ENCODE peak calls at places on chromosomes 3 and 15, in four cellular contexts. I is GM12878, S is HepG2, K is K562. P is an unnamed sample.

GRCh38 chr3:29486087-29486486 is 205.2 kb downstream of the RBMS3 start:
- DNase-seq in I (peak; percentile 30), S (no peak), K (no peak), P (peak; percentile 13)

GRCh38 chr3:136142592-136142991 is 53.5 kb downstream of the MSL2 start:
- DNase-seq in I (no peak), S (peak; percentile 43), K (no peak), P (peak; percentile 37)

GRCh38 chr15:100252359-100252758 is 89.4 kb downstream of the ADAMTS17 start:
- DNase-seq in I (no peak), S (no peak), K (no peak), P (no peak)

GRCh38 chr3:197793246-197793645 is 2.2 kb downstream of the LRCH3 start:
- DNase-seq in I (peak; percentile 49), S (no peak), K (no peak), P (no peak)

GRCh38 chr15:32029862-32030781 is at the start of gene CHRNA7:
- DNase-seq in I (no peak), S (peak; percentile 12), K (peak; percentile 89), P (peak; percentile 64)

GRCh38 chr3:66822059-66823009 is 175.8 kb upstream of the KBTBD8 start:
- DNase-seq in I (peak; percentile 9), S (peak; percentile 49), K (peak; percentile 68), P (peak; percentile 60)

GRCh38 chr15:95843241-95843851 is 487.2 kb upstream of the NR2F2 start:
- DNase-seq in I (no peak), S (no peak), K (no peak), P (no peak)

GRCh38 chr3:156509209-156510174 is 45.4 kb downstream of the SSR3 start:
- DNase-seq in I (no peak), S (peak; percentile 18), K (peak; percentile 58), P (peak; percentile 51)

GRCh38 chr15:94400521-94401290 is 169.3 kb downstream of the MCTP2 start:
- DNase-seq in I (no peak), S (peak; percentile 1), K (no peak), P (no peak)

GRCh38 chr15:99421758-99422157 is 144.0 kb upstream of the MEF2A start:
- DNase-seq in I (no peak), S (no peak), K (no peak), P (no peak)

GRCh38 chr3:40780341-40780800 is 255.6 kb downstream of the ZNF621 start:
- DNase-seq in I (no peak), S (peak; percentile 46), K (no peak), P (no peak)

GRCh38 chr3:130969621-130970020 is 57.0 kb downstream of the ASTE1 start:
- DNase-seq in I (no peak), S (no peak), K (no peak), P (no peak)
- TF ChIP-seq SMC3 in I (no peak), S (no peak), K (no peak), P (no peak)

GRCh38 chr15:69893863-69894262 is 203.9 kb downstream of the TLE3 start:
- DNase-seq in I (no peak), S (no peak), K (peak; percentile 12), P (no peak)
- TF ChIP-seq POLR2AphosphoS2 in I (no peak), S (no peak), K (no peak), P (no peak)

DNA sequence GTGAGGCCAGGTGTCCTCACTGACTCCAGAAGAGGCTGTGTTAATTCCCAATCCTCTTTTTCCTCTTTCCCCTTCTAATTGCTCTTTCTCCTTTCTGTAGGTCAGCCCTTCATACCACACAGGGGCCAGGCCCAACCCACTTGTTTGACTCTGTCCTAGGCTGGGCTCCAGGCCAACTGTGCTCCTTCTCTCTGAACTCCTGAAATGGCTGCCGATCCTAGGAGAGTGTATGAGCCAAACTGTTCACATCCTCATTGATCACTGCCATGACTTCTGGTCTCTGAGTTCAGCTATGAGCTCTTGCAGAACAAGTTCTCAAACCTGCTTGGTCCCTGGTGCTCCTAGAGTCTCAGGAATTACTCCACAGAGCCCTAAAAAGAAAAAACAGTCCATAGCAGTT is 145.1 kb downstream of the VGLL4 start:
- DNase-seq in I (no peak), S (peak; percentile 55), K (no peak), P (no peak)
- TF ChIP-seq SMC3 in I (no peak), S (no peak), K (no peak), P (no peak)

GRCh38 chr3:100614941-100615340 is 5.5 kb downstream of the ADGRG7 start:
- DNase-seq in I (no peak), S (no peak), K (no peak), P (no peak)
- TF ChIP-seq POLR2AphosphoS2 in I (no peak), S (no peak), K (no peak), P (no peak)

GRCh38 chr15:64855206-64856000 is 13.7 kb downstream of the PLEKHO2 start:
- DNase-seq in I (no peak), S (no peak), K (no peak), P (no peak)

GRCh38 chr15:64857421-64857820 is 15.7 kb downstream of the PLEKHO2 start:
- DNase-seq in I (no peak), S (no peak), K (no peak), P (no peak)

GRCh38 chr15:64859226-64859625 is 17.5 kb downstream of the PLEKHO2 start:
- DNase-seq in I (no peak), S (no peak), K (no peak), P (no peak)

GRCh38 chr15:64856429-64857145 is 14.9 kb downstream of the PLEKHO2 start:
- DNase-seq in I (no peak), S (peak; percentile 78), K (no peak), P (no peak)

GRCh38 chr15:64858136-64858535 is 16.4 kb downstream of the PLEKHO2 start:
- DNase-seq in I (no peak), S (no peak), K (no peak), P (no peak)
- TF ChIP-seq SMC3 in I (no peak), S (no peak), K (no peak), P (no peak)

DNA sequence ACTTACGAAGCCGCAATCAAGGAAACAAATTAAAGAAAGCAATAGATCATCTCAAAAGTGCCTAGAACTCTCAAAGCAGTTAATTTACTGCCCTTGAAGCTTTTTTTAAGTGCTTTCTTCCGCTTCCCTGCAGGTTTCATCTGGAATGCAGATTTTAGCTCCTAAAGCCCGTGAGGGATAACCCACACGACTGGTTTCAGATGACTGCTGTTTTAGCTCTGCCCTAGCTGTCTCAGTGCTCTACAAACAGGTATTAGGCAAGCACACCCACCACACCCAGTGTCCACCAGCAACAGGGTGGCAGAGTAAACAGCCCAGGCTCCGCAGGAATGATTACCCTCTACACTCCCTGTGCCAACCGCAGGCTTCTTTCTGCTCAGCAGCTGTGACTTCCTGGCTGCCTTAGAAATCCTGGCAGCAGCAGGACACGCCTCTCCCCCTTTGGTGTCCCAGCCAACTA is 126.0 kb downstream of the FMN1 start:
- DNase-seq in I (no peak), S (peak; percentile 6), K (no peak), P (peak; percentile 64)
- TF ChIP-seq POLR2AphosphoS2 in I (no peak), S (no peak), K (no peak), P (no peak)

GRCh38 chr3:189119947-189120346 is 51.8 kb upstream of the TPRG1 start:
- DNase-seq in I (no peak), S (no peak), K (no peak), P (no peak)

GRCh38 chr3:189122120-189122519 is 49.7 kb upstream of the TPRG1 start:
- DNase-seq in I (no peak), S (no peak), K (no peak), P (no peak)

GRCh38 chr3:189121088-189121487 is 50.7 kb upstream of the TPRG1 start:
- DNase-seq in I (no peak), S (no peak), K (no peak), P (no peak)

GRCh38 chr3:189122526-189123205 is 49.1 kb upstream of the TPRG1 start:
- DNase-seq in I (no peak), S (no peak), K (no peak), P (no peak)

GRCh38 chr3:189123595-189124387 is 48.0 kb upstream of the TPRG1 start:
- DNase-seq in I (no peak), S (no peak), K (no peak), P (no peak)
- TF ChIP-seq SMC3 in I (no peak), S (no peak), K (no peak), P (no peak)

DNA sequence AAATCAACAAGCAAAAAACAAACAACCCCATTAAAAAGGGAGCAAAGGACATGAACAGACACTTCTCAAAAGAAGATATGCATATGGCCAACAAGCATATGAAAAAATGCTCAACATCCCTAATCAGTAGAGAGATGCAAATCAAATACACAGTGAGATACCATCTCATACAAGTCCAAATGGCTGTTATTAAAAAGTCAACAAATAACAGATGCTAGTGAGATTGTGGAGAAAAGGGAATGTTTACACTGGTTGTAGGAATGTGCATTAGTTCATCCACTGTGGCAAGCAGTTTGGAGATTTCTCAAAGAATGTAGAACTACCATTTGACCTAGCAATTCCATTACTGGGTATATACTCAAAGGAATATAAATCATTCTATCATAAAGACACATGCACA is 44.5 kb downstream of the RIOX2 start:
- DNase-seq in I (no peak), S (peak; percentile 35), K (no peak), P (no peak)
- TF ChIP-seq POLR2AphosphoS2 in I (no peak), S (no peak), K (no peak), P (no peak)

DNA sequence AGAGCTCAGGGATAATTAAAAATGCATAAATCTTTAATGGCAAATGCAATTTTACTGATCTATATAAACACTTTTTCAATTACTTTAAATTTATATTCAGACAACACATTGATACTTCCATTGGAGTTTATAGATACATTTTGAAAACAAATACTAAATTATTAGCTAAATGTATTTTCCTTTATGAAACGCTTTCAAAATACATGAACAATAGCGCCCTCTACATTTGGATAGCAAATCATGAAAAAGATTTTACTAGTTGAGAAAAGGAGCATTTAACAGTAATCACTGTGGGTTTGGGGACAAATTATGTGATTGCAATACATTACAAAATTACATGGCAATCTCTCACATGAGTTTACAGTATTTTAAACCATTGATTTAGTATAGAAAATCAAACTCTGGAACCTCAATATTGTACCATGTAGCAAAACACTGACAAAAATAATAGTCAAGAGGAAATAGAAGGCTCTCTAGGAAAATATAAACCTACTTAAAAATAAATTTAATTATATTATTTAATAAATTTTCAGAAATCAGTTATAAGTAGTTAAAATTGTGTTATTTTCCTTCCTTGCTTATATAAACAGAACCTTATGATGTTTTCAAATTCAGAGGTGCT is 207.9 kb downstream of the ZIC1 start:
- DNase-seq in I (no peak), S (peak; percentile 18), K (no peak), P (no peak)
- TF ChIP-seq SMC3 in I (peak; percentile 26), S (no peak), K (no peak), P (no peak)

GRCh38 chr3:185308126-185308754 is 54.4 kb upstream of the EHHADH start:
- DNase-seq in I (peak; percentile 49), S (peak; percentile 71), K (peak; percentile 62), P (no peak)
- TF ChIP-seq POLR2AphosphoS2 in I (no peak), S (no peak), K (no peak), P (no peak)